ENCODE peak calls at places on chromosomes 16 and 17, in ten cellular contexts. One of them, this sample, is unnamed.
A peak's percentile ranks its signal among the peaks of the same experiment; 100 is the strongest.

GRCh38 chr17:41617136-41617535 is 4.6 kb upstream of the KRT16 start:
- DNase-seq in right atrium auricular region: no peak
- DNase-seq in dorsolateral prefrontal cortex: peak; percentile 19
- DNase-seq in cardiac muscle cell: no peak
- DNase-seq in HAP-1: no peak
- DNase-seq in endothelial cell of umbilical vein: no peak
- DNase-seq in CD8-positive, alpha-beta T cell: no peak
- DNase-seq in WERI-Rb-1: no peak
- DNase-seq in GM23248: no peak
- DNase-seq in effector memory CD4-positive, alpha-beta T cell: no peak
- DNase-seq in this sample: no peak

GRCh38 chr16:28491080-28491969 is 549 bp downstream of the CLN3 start:
- DNase-seq in GM23248: peak; percentile 45
- DNase-seq in dorsolateral prefrontal cortex: peak; percentile 66
- DNase-seq in CD8-positive, alpha-beta T cell: peak; percentile 53
- DNase-seq in WERI-Rb-1: peak; percentile 35
- DNase-seq in endothelial cell of umbilical vein: peak; percentile 33
- DNase-seq in cardiac muscle cell: peak; percentile 12
- DNase-seq in HAP-1: peak; percentile 32
- DNase-seq in right atrium auricular region: no peak
- DNase-seq in effector memory CD4-positive, alpha-beta T cell: no peak
- DNase-seq in this sample: peak; percentile 54

GRCh38 chr16:8958344-8958808 is 5.3 kb downstream of the USP7 start:
- DNase-seq in endothelial cell of umbilical vein: peak; percentile 54
- DNase-seq in GM23248: peak; percentile 92
- DNase-seq in WERI-Rb-1: no peak
- DNase-seq in cardiac muscle cell: peak; percentile 48
- DNase-seq in right atrium auricular region: peak; percentile 68
- DNase-seq in HAP-1: no peak
- DNase-seq in dorsolateral prefrontal cortex: no peak
- DNase-seq in CD8-positive, alpha-beta T cell: no peak
- DNase-seq in effector memory CD4-positive, alpha-beta T cell: peak; percentile 19
- DNase-seq in this sample: no peak

GRCh38 chr16:84088695-84089395 is 27.9 kb downstream of the MBTPS1 start:
- DNase-seq in cardiac muscle cell: no peak
- DNase-seq in CD8-positive, alpha-beta T cell: peak; percentile 64
- DNase-seq in effector memory CD4-positive, alpha-beta T cell: peak; percentile 18
- DNase-seq in right atrium auricular region: no peak
- DNase-seq in endothelial cell of umbilical vein: no peak
- DNase-seq in GM23248: peak; percentile 11
- DNase-seq in dorsolateral prefrontal cortex: no peak
- DNase-seq in WERI-Rb-1: peak; percentile 59
- DNase-seq in HAP-1: no peak
- DNase-seq in this sample: no peak

GRCh38 chr16:79698341-79698753 is 97.8 kb upstream of the MAF start:
- DNase-seq in cardiac muscle cell: peak; percentile 47
- DNase-seq in HAP-1: no peak
- DNase-seq in right atrium auricular region: peak; percentile 67
- DNase-seq in dorsolateral prefrontal cortex: no peak
- DNase-seq in endothelial cell of umbilical vein: no peak
- DNase-seq in WERI-Rb-1: no peak
- DNase-seq in GM23248: no peak
- DNase-seq in CD8-positive, alpha-beta T cell: no peak
- DNase-seq in effector memory CD4-positive, alpha-beta T cell: no peak
- DNase-seq in this sample: no peak

GRCh38 chr16:85554114-85554790 is 58.9 kb upstream of the GSE1 start:
- DNase-seq in effector memory CD4-positive, alpha-beta T cell: peak; percentile 72
- DNase-seq in right atrium auricular region: peak; percentile 87
- DNase-seq in endothelial cell of umbilical vein: peak; percentile 45
- DNase-seq in HAP-1: peak; percentile 75
- DNase-seq in GM23248: peak; percentile 84
- DNase-seq in dorsolateral prefrontal cortex: peak; percentile 63
- DNase-seq in cardiac muscle cell: peak; percentile 95
- DNase-seq in CD8-positive, alpha-beta T cell: peak; percentile 80
- DNase-seq in WERI-Rb-1: no peak
- DNase-seq in this sample: peak; percentile 89

GRCh38 chr16:4140652-4141051 is 24.4 kb upstream of the ADCY9 start:
- DNase-seq in right atrium auricular region: no peak
- DNase-seq in cardiac muscle cell: peak; percentile 32
- DNase-seq in dorsolateral prefrontal cortex: no peak
- DNase-seq in WERI-Rb-1: peak; percentile 32
- DNase-seq in effector memory CD4-positive, alpha-beta T cell: no peak
- DNase-seq in GM23248: no peak
- DNase-seq in endothelial cell of umbilical vein: peak; percentile 15
- DNase-seq in HAP-1: no peak
- DNase-seq in CD8-positive, alpha-beta T cell: no peak
- DNase-seq in this sample: no peak

GRCh38 chr17:75853410-75853809 is 1.7 kb downstream of the WBP2 start:
- DNase-seq in cardiac muscle cell: no peak
- DNase-seq in endothelial cell of umbilical vein: peak; percentile 69
- DNase-seq in GM23248: peak; percentile 87
- DNase-seq in WERI-Rb-1: no peak
- DNase-seq in dorsolateral prefrontal cortex: no peak
- DNase-seq in HAP-1: no peak
- DNase-seq in effector memory CD4-positive, alpha-beta T cell: no peak
- DNase-seq in CD8-positive, alpha-beta T cell: no peak
- DNase-seq in right atrium auricular region: no peak
- DNase-seq in this sample: no peak

GRCh38 chr17:28982191-28982793 is 23.5 kb downstream of the SEZ6 start:
- DNase-seq in dorsolateral prefrontal cortex: no peak
- DNase-seq in GM23248: no peak
- DNase-seq in cardiac muscle cell: peak; percentile 70
- DNase-seq in HAP-1: no peak
- DNase-seq in endothelial cell of umbilical vein: peak; percentile 75
- DNase-seq in WERI-Rb-1: no peak
- DNase-seq in right atrium auricular region: no peak
- DNase-seq in effector memory CD4-positive, alpha-beta T cell: peak; percentile 56
- DNase-seq in CD8-positive, alpha-beta T cell: peak; percentile 61
- DNase-seq in this sample: peak; percentile 68

GRCh38 chr17:2852211-2852610 is 56.0 kb downstream of the RAP1GAP2 start:
- DNase-seq in cardiac muscle cell: no peak
- DNase-seq in HAP-1: no peak
- DNase-seq in WERI-Rb-1: no peak
- DNase-seq in CD8-positive, alpha-beta T cell: no peak
- DNase-seq in GM23248: no peak
- DNase-seq in effector memory CD4-positive, alpha-beta T cell: no peak
- DNase-seq in right atrium auricular region: no peak
- DNase-seq in dorsolateral prefrontal cortex: no peak
- DNase-seq in endothelial cell of umbilical vein: no peak
- DNase-seq in this sample: no peak

GRCh38 chr17:62653831-62654829 is 26.7 kb downstream of the MRC2 start:
- DNase-seq in cardiac muscle cell: peak; percentile 66
- DNase-seq in right atrium auricular region: peak; percentile 77
- DNase-seq in WERI-Rb-1: peak; percentile 91
- DNase-seq in CD8-positive, alpha-beta T cell: no peak
- DNase-seq in dorsolateral prefrontal cortex: no peak
- DNase-seq in endothelial cell of umbilical vein: no peak
- DNase-seq in HAP-1: no peak
- DNase-seq in GM23248: peak; percentile 85
- DNase-seq in effector memory CD4-positive, alpha-beta T cell: no peak
- DNase-seq in this sample: peak; percentile 51

GRCh38 chr16:11740567-11740966 is 2.1 kb downstream of the TXNDC11 start:
- DNase-seq in effector memory CD4-positive, alpha-beta T cell: no peak
- DNase-seq in cardiac muscle cell: no peak
- DNase-seq in WERI-Rb-1: no peak
- DNase-seq in GM23248: peak; percentile 44
- DNase-seq in CD8-positive, alpha-beta T cell: no peak
- DNase-seq in HAP-1: peak; percentile 40
- DNase-seq in dorsolateral prefrontal cortex: no peak
- DNase-seq in right atrium auricular region: no peak
- DNase-seq in endothelial cell of umbilical vein: no peak
- DNase-seq in this sample: no peak

GRCh38 chr17:39867084-39867890 is 715 bp upstream of the ZPBP2 start:
- DNase-seq in GM23248: no peak
- DNase-seq in right atrium auricular region: no peak
- DNase-seq in CD8-positive, alpha-beta T cell: peak; percentile 67
- DNase-seq in dorsolateral prefrontal cortex: no peak
- DNase-seq in effector memory CD4-positive, alpha-beta T cell: peak; percentile 58
- DNase-seq in endothelial cell of umbilical vein: no peak
- DNase-seq in cardiac muscle cell: no peak
- DNase-seq in HAP-1: no peak
- DNase-seq in WERI-Rb-1: no peak
- DNase-seq in this sample: no peak

GRCh38 chr17:48563867-48564199 is 14.3 kb downstream of the HOXB4 start:
- DNase-seq in effector memory CD4-positive, alpha-beta T cell: no peak
- DNase-seq in cardiac muscle cell: no peak
- DNase-seq in endothelial cell of umbilical vein: no peak
- DNase-seq in dorsolateral prefrontal cortex: no peak
- DNase-seq in right atrium auricular region: no peak
- DNase-seq in WERI-Rb-1: no peak
- DNase-seq in CD8-positive, alpha-beta T cell: no peak
- DNase-seq in HAP-1: no peak
- DNase-seq in GM23248: no peak
- DNase-seq in this sample: no peak
- H3K27me3 ChIP-seq in effector memory CD4-positive, alpha-beta T cell: no peaks in the 10 kb centered on the region
- H3K27me3 ChIP-seq in cardiac muscle cell: peaks cover 100% of the 10 kb centered on the region
- H3K27me3 ChIP-seq in endothelial cell of umbilical vein: no peaks in the 10 kb centered on the region
- H3K27me3 ChIP-seq in dorsolateral prefrontal cortex: peaks cover 98% of the 10 kb centered on the region
- H3K27me3 ChIP-seq in right atrium auricular region: peaks cover 12% of the 10 kb centered on the region
- H3K27me3 ChIP-seq in WERI-Rb-1: peaks cover 97% of the 10 kb centered on the region
- H3K27me3 ChIP-seq in CD8-positive, alpha-beta T cell: peaks cover 3% of the 10 kb centered on the region
- H3K27me3 ChIP-seq in HAP-1: no peaks in the 10 kb centered on the region
- H3K27me3 ChIP-seq in GM23248: no peaks in the 10 kb centered on the region
- H3K27me3 ChIP-seq in this sample: peaks cover 8% of the 10 kb centered on the region

DNA sequence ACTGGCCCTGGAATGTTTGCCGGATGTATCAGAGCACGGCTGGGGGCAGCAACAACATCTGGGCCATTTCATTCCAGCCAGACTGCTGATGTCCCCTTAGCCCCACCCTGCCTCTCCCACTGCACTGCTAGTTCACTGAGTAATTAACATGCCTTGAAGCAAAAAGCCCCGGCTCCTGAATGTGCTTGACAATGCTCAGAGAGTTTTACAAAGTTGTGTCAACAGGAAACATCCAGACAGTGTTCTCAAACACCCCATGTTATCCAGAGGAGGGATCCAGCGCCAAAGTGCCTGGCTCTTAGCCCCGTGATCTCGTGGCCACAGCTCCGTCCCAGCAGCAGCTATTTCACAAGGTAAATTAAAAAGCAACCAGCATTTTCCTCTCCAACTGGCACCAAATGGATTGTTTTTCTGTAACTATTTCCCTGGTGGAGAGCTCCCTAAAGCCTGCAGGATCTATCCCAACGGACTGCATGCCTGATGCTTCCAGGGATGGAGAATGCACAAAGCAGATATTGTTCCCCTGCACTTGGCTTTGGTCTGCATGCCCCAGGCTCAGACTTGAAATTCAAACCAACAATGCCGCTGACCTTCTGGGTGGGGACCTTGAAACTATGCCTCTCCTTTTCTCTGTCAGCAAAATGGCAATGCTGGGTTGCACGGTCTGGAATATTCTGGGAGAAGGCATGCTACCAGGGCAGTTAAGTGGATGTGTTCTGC is 115.6 kb upstream of the CDH5 start:
- DNase-seq in endothelial cell of umbilical vein: no peak
- DNase-seq in GM23248: peak; percentile 74
- DNase-seq in dorsolateral prefrontal cortex: peak; percentile 55
- DNase-seq in right atrium auricular region: peak; percentile 90
- DNase-seq in WERI-Rb-1: no peak
- DNase-seq in cardiac muscle cell: peak; percentile 96
- DNase-seq in HAP-1: no peak
- DNase-seq in CD8-positive, alpha-beta T cell: no peak
- DNase-seq in effector memory CD4-positive, alpha-beta T cell: no peak
- DNase-seq in this sample: no peak
- H3K27me3 ChIP-seq in endothelial cell of umbilical vein: no peaks in the 10 kb centered on the region
- H3K27me3 ChIP-seq in GM23248: no peaks in the 10 kb centered on the region
- H3K27me3 ChIP-seq in dorsolateral prefrontal cortex: no peaks in the 10 kb centered on the region
- H3K27me3 ChIP-seq in right atrium auricular region: no peaks in the 10 kb centered on the region
- H3K27me3 ChIP-seq in WERI-Rb-1: no peaks in the 10 kb centered on the region
- H3K27me3 ChIP-seq in cardiac muscle cell: no peaks in the 10 kb centered on the region
- H3K27me3 ChIP-seq in HAP-1: peaks cover 3% of the 10 kb centered on the region
- H3K27me3 ChIP-seq in CD8-positive, alpha-beta T cell: no peaks in the 10 kb centered on the region
- H3K27me3 ChIP-seq in effector memory CD4-positive, alpha-beta T cell: no peaks in the 10 kb centered on the region
- H3K27me3 ChIP-seq in this sample: no peaks in the 10 kb centered on the region

GRCh38 chr17:83070800-83071341 is 8.5 kb upstream of the METRNL start:
- DNase-seq in WERI-Rb-1: no peak
- DNase-seq in endothelial cell of umbilical vein: no peak
- DNase-seq in effector memory CD4-positive, alpha-beta T cell: no peak
- DNase-seq in CD8-positive, alpha-beta T cell: no peak
- DNase-seq in GM23248: no peak
- DNase-seq in cardiac muscle cell: no peak
- DNase-seq in HAP-1: no peak
- DNase-seq in right atrium auricular region: no peak
- DNase-seq in dorsolateral prefrontal cortex: no peak
- DNase-seq in this sample: no peak
- H3K27me3 ChIP-seq in WERI-Rb-1: peaks cover 5% of the 10 kb centered on the region
- H3K27me3 ChIP-seq in endothelial cell of umbilical vein: no peaks in the 10 kb centered on the region
- H3K27me3 ChIP-seq in effector memory CD4-positive, alpha-beta T cell: no peaks in the 10 kb centered on the region
- H3K27me3 ChIP-seq in CD8-positive, alpha-beta T cell: no peaks in the 10 kb centered on the region
- H3K27me3 ChIP-seq in GM23248: no peaks in the 10 kb centered on the region
- H3K27me3 ChIP-seq in cardiac muscle cell: peaks cover 11% of the 10 kb centered on the region
- H3K27me3 ChIP-seq in HAP-1: no peaks in the 10 kb centered on the region
- H3K27me3 ChIP-seq in right atrium auricular region: no peaks in the 10 kb centered on the region
- H3K27me3 ChIP-seq in dorsolateral prefrontal cortex: no peaks in the 10 kb centered on the region
- H3K27me3 ChIP-seq in this sample: no peaks in the 10 kb centered on the region

GRCh38 chr16:77682586-77682985 is 39.7 kb upstream of the NUDT7 start:
- DNase-seq in dorsolateral prefrontal cortex: no peak
- DNase-seq in endothelial cell of umbilical vein: no peak
- DNase-seq in WERI-Rb-1: no peak
- DNase-seq in HAP-1: no peak
- DNase-seq in cardiac muscle cell: no peak
- DNase-seq in effector memory CD4-positive, alpha-beta T cell: no peak
- DNase-seq in GM23248: no peak
- DNase-seq in CD8-positive, alpha-beta T cell: no peak
- DNase-seq in right atrium auricular region: no peak
- DNase-seq in this sample: no peak
- H3K27me3 ChIP-seq in dorsolateral prefrontal cortex: no peaks in the 10 kb centered on the region
- H3K27me3 ChIP-seq in endothelial cell of umbilical vein: no peaks in the 10 kb centered on the region
- H3K27me3 ChIP-seq in WERI-Rb-1: no peaks in the 10 kb centered on the region
- H3K27me3 ChIP-seq in HAP-1: no peaks in the 10 kb centered on the region
- H3K27me3 ChIP-seq in cardiac muscle cell: no peaks in the 10 kb centered on the region
- H3K27me3 ChIP-seq in effector memory CD4-positive, alpha-beta T cell: no peaks in the 10 kb centered on the region
- H3K27me3 ChIP-seq in GM23248: peaks cover 17% of the 10 kb centered on the region
- H3K27me3 ChIP-seq in CD8-positive, alpha-beta T cell: no peaks in the 10 kb centered on the region
- H3K27me3 ChIP-seq in right atrium auricular region: no peaks in the 10 kb centered on the region
- H3K27me3 ChIP-seq in this sample: no peaks in the 10 kb centered on the region

DNA sequence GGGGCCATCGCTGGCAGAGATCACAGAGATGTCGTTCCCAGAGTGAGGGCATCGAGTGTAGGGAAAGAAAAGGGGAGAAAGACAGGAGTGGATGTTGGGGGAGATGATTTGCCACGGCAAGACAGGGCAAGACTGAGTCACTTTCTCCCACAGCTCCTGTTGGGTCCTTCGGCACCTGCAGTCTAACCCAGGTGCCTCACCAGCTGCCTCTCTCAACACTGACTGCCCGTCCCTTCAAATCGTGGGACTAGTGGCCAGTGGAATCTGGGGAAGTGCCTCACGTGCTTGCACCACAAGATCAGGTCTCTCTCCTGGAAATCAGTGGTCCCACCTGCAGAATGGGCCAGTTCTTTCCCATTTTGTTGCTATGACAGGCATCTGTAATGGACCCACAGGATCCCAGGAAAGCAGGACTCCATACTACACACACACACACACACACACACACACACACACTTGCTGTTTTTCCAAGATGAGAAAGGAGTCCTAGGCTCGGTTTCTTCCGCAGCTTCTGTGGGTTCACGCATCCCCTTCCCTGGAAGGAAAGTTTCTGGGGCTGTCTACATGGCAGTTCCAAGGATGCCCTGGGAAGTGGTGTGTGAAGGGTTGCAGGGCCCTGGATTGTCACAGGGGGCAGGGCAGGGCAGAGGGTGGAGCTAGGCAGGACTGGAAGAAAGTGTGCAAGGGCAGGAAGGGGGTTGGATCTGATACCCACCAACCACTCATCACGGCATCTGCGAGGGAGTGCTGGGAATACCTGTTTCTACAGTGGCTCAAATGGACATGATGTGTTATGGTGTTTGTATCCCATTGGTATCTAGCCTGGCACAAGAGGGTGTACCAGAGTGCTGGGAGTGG is 10.2 kb upstream of the CBX8 start:
- DNase-seq in CD8-positive, alpha-beta T cell: no peak
- DNase-seq in cardiac muscle cell: no peak
- DNase-seq in WERI-Rb-1: no peak
- DNase-seq in GM23248: no peak
- DNase-seq in dorsolateral prefrontal cortex: no peak
- DNase-seq in right atrium auricular region: no peak
- DNase-seq in endothelial cell of umbilical vein: no peak
- DNase-seq in effector memory CD4-positive, alpha-beta T cell: no peak
- DNase-seq in HAP-1: no peak
- DNase-seq in this sample: no peak
- H3K27me3 ChIP-seq in CD8-positive, alpha-beta T cell: peaks cover 88% of the 10 kb centered on the region
- H3K27me3 ChIP-seq in cardiac muscle cell: peaks cover 87% of the 10 kb centered on the region
- H3K27me3 ChIP-seq in WERI-Rb-1: no peaks in the 10 kb centered on the region
- H3K27me3 ChIP-seq in GM23248: peaks cover 89% of the 10 kb centered on the region
- H3K27me3 ChIP-seq in dorsolateral prefrontal cortex: peaks cover 98% of the 10 kb centered on the region
- H3K27me3 ChIP-seq in right atrium auricular region: peaks cover 90% of the 10 kb centered on the region
- H3K27me3 ChIP-seq in endothelial cell of umbilical vein: peaks cover 92% of the 10 kb centered on the region
- H3K27me3 ChIP-seq in effector memory CD4-positive, alpha-beta T cell: peaks cover 91% of the 10 kb centered on the region
- H3K27me3 ChIP-seq in HAP-1: no peaks in the 10 kb centered on the region
- H3K27me3 ChIP-seq in this sample: peaks cover 97% of the 10 kb centered on the region